ENCODE peak calls at places on chromosomes 16 and 17, in four cellular contexts. One of them, this sample, is unnamed.

GRCh38 chr16:84478172-84478948 is 26.1 kb downstream of the MEAK7 start:
- DNase-seq in WTC11: no peak
- DNase-seq in HEK293T: no peak
- DNase-seq in HCT116: no peak
- DNase-seq in this sample: no peak

GRCh38 chr16:49755291-49755611 is 100.7 kb downstream of the ZNF423 start:
- DNase-seq in WTC11: no peak
- DNase-seq in HEK293T: peak
- DNase-seq in HCT116: peak
- DNase-seq in this sample: no peak

GRCh38 chr16:89688395-89688794 is 1.9 kb downstream of the CDK10 start:
- DNase-seq in WTC11: no peak
- DNase-seq in HEK293T: no peak
- DNase-seq in HCT116: no peak
- DNase-seq in this sample: no peak

GRCh38 chr17:79082311-79083190 is 7.9 kb downstream of the ENGASE start:
- DNase-seq in WTC11: peak
- DNase-seq in HEK293T: peak
- DNase-seq in HCT116: peak
- DNase-seq in this sample: no peak

GRCh38 chr17:49497147-49498036 is 2.3 kb downstream of the NGFR start:
- DNase-seq in WTC11: peak
- DNase-seq in HEK293T: peak
- DNase-seq in HCT116: no peak
- DNase-seq in this sample: no peak

GRCh38 chr17:31416503-31416923 is 25.0 kb downstream of the RAB11FIP4 start:
- DNase-seq in WTC11: no peak
- DNase-seq in HEK293T: no peak
- DNase-seq in HCT116: no peak
- DNase-seq in this sample: no peak

GRCh38 chr16:17379121-17379571 is 91.6 kb downstream of the XYLT1 start:
- DNase-seq in WTC11: no peak
- DNase-seq in HEK293T: no peak
- DNase-seq in HCT116: no peak
- DNase-seq in this sample: no peak

GRCh38 chr16:84461504-84462295 is 42.8 kb downstream of the MEAK7 start:
- DNase-seq in WTC11: no peak
- DNase-seq in HEK293T: no peak
- DNase-seq in HCT116: no peak
- DNase-seq in this sample: no peak

GRCh38 chr16:30447512-30448226 is 2.0 kb upstream of the SEPHS2 start:
- DNase-seq in WTC11: no peak
- DNase-seq in HEK293T: no peak
- DNase-seq in HCT116: no peak
- DNase-seq in this sample: no peak

GRCh38 chr17:74212913-74213791 is at the start of gene TTYH2:
- DNase-seq in WTC11: peak
- DNase-seq in HEK293T: peak
- DNase-seq in HCT116: peak
- DNase-seq in this sample: peak

GRCh38 chr16:15440852-15441251 is 6.5 kb downstream of the BMERB1 start:
- DNase-seq in WTC11: no peak
- DNase-seq in HEK293T: no peak
- DNase-seq in HCT116: no peak
- DNase-seq in this sample: no peak

GRCh38 chr17:50638572-50638850 is 3.8 kb downstream of the ABCC3 start:
- DNase-seq in WTC11: no peak
- DNase-seq in HEK293T: no peak
- DNase-seq in HCT116: no peak
- DNase-seq in this sample: no peak

GRCh38 chr17:21004016-21004930 is 38.5 kb downstream of the USP22 start:
- DNase-seq in WTC11: no peak
- DNase-seq in HEK293T: no peak
- DNase-seq in HCT116: no peak
- DNase-seq in this sample: no peak

GRCh38 chr17:21007646-21008045 is 35.2 kb downstream of the USP22 start:
- DNase-seq in WTC11: no peak
- DNase-seq in HEK293T: no peak
- DNase-seq in HCT116: no peak
- DNase-seq in this sample: no peak

GRCh38 chr17:21003007-21003621 is 39.7 kb downstream of the USP22 start:
- DNase-seq in WTC11: no peak
- DNase-seq in HEK293T: no peak
- DNase-seq in HCT116: no peak
- DNase-seq in this sample: no peak

GRCh38 chr17:21005803-21006202 is 37.0 kb downstream of the USP22 start:
- DNase-seq in WTC11: no peak
- DNase-seq in HEK293T: no peak
- DNase-seq in HCT116: no peak
- DNase-seq in this sample: no peak

DNA sequence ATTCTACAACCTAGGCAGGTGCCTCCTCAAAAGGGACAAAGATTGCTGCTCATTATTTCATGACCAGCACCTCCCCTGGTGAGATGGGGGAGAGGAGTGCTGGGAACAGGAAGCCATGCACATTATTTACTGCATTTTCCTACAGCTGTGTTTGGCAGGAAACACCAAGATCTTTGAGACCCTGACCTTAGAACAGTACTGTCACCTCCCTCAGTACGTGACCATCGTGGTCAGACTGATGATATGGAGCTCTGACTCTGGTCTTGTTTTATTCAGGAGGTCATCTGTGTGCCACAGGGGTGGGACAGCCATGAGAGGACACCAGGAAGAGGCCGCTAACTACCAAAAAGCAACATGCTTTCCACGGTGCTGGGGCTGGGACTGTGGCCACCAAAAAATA is 37.4 kb downstream of the USP22 start:
- DNase-seq in WTC11: no peak
- DNase-seq in HEK293T: no peak
- DNase-seq in HCT116: no peak
- DNase-seq in this sample: no peak
- TF ChIP-seq SP1 in WTC11: no peak
- TF ChIP-seq SP1 in HEK293T: no peak
- TF ChIP-seq SP1 in HCT116: no peak
- TF ChIP-seq SP1 in this sample: no peak

DNA sequence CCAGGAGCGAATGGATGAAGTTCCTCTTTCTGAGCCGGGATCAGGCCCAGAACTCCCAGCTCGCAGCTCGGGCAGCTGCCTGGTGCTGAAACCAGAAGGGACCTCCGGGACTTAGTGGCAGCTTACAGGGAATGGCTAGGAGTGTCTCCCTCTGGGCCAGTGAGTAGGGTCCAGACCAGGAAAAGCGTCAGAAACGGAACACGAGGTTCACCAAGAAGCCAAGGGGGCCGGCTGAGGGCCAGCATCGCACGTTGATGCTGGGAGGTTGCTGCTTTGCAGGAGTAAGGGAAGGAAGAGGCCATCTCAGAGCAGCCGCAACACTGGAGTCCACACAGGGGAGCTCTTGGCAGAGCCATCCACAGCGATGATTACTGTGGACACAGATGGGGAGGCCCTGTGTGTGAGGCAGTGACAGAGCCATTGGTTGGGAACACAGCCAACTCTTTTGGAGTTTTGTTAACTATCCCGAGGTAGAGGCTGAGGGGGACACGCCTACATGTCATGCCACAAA is 74.0 kb upstream of the CREBBP start:
- DNase-seq in WTC11: no peak
- DNase-seq in HEK293T: no peak
- DNase-seq in HCT116: no peak
- DNase-seq in this sample: no peak
- TF ChIP-seq SP1 in WTC11: no peak
- TF ChIP-seq SP1 in HEK293T: no peak
- TF ChIP-seq SP1 in HCT116: no peak
- TF ChIP-seq SP1 in this sample: no peak

GRCh38 chr17:3039748-3040147 is 23.7 kb downstream of the OR1D5 start:
- DNase-seq in WTC11: no peak
- DNase-seq in HEK293T: no peak
- DNase-seq in HCT116: no peak
- DNase-seq in this sample: no peak
- TF ChIP-seq SP1 in WTC11: no peak
- TF ChIP-seq SP1 in HEK293T: no peak
- TF ChIP-seq SP1 in HCT116: no peak
- TF ChIP-seq SP1 in this sample: no peak

GRCh38 chr17:64216385-64217248 is 46.4 kb downstream of the TEX2 start:
- DNase-seq in WTC11: peak
- DNase-seq in HEK293T: no peak
- DNase-seq in HCT116: no peak
- DNase-seq in this sample: peak

GRCh38 chr17:64214950-64215349 is 48.1 kb downstream of the TEX2 start:
- DNase-seq in WTC11: no peak
- DNase-seq in HEK293T: no peak
- DNase-seq in HCT116: no peak
- DNase-seq in this sample: no peak

GRCh38 chr17:64216030-64216384 is 47.1 kb downstream of the TEX2 start:
- DNase-seq in WTC11: no peak
- DNase-seq in HEK293T: no peak
- DNase-seq in HCT116: no peak
- DNase-seq in this sample: no peak

GRCh38 chr17:64218066-64218465 is 45.0 kb downstream of the TEX2 start:
- DNase-seq in WTC11: no peak
- DNase-seq in HEK293T: no peak
- DNase-seq in HCT116: no peak
- DNase-seq in this sample: no peak

DNA sequence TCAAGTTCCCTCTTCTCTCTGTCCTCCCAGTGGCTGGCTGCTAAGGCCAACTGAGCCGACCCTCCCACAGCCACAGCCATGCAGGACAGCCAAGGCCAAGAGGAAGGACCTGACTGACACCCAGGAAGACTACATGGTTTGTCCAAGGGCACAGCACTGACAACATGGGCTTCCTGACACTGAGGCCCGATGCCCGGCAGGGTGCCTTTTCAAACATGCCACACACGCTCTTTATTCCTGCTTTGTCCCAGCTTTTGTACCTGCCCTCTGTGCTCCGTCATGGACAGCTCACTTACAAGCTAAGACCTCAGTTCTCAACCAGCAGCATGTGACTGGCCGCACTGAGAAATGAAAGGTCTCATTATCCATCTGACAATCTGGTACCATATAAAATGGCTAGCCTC is 45.8 kb downstream of the TEX2 start:
- DNase-seq in WTC11: no peak
- DNase-seq in HEK293T: no peak
- DNase-seq in HCT116: no peak
- DNase-seq in this sample: no peak
- TF ChIP-seq SP1 in WTC11: no peak
- TF ChIP-seq SP1 in HEK293T: no peak
- TF ChIP-seq SP1 in HCT116: no peak
- TF ChIP-seq SP1 in this sample: no peak